ENCODE peak calls at places on chromosomes 12 and 14, in four cellular contexts. One of them, this sample, is unnamed.

GRCh38 chr12:47190271-47190750 is 110.6 kb upstream of the AMIGO2 start:
- DNase-seq in H1: no peak
- DNase-seq in IMR-90: peak
- DNase-seq in H9: no peak
- DNase-seq in this sample: peak

GRCh38 chr14:95353664-95354063 is 34.0 kb upstream of the CLMN start:
- DNase-seq in H1: no peak
- DNase-seq in IMR-90: no peak
- DNase-seq in H9: no peak
- DNase-seq in this sample: no peak

GRCh38 chr12:51793201-51793600 is 55.3 kb downstream of the FIGNL2 start:
- DNase-seq in H1: no peak
- DNase-seq in IMR-90: peak
- DNase-seq in H9: no peak
- DNase-seq in this sample: no peak

GRCh38 chr12:33605776-33606175 is 166.2 kb upstream of the SYT10 start:
- DNase-seq in H1: no peak
- DNase-seq in IMR-90: no peak
- DNase-seq in H9: no peak
- DNase-seq in this sample: peak

GRCh38 chr12:118361889-118362288 is 10.8 kb downstream of the TAOK3 start:
- DNase-seq in H1: no peak
- DNase-seq in IMR-90: no peak
- DNase-seq in H9: no peak
- DNase-seq in this sample: no peak

GRCh38 chr12:116691205-116691604 is 46.7 kb downstream of the SPRING1 start:
- DNase-seq in H1: no peak
- DNase-seq in IMR-90: no peak
- DNase-seq in H9: no peak
- DNase-seq in this sample: no peak

GRCh38 chr14:69997849-69998248 is 118.6 kb downstream of the SMOC1 start:
- DNase-seq in H1: no peak
- DNase-seq in IMR-90: peak
- DNase-seq in H9: no peak
- DNase-seq in this sample: no peak

GRCh38 chr14:95835331-95835730 is 41.3 kb upstream of the TUNAR start:
- DNase-seq in H1: no peak
- DNase-seq in IMR-90: peak
- DNase-seq in H9: no peak
- DNase-seq in this sample: peak

GRCh38 chr14:95573313-95573712 is 38.5 kb downstream of the GLRX5 start:
- DNase-seq in H1: no peak
- DNase-seq in IMR-90: no peak
- DNase-seq in H9: no peak
- DNase-seq in this sample: no peak

GRCh38 chr12:774051-774614 is 21.8 kb downstream of the WNK1 start:
- DNase-seq in H1: no peak
- DNase-seq in IMR-90: no peak
- DNase-seq in H9: no peak
- DNase-seq in this sample: peak

GRCh38 chr12:52699373-52699772 is 4.0 kb downstream of the KRT77 start:
- DNase-seq in H1: no peak
- DNase-seq in IMR-90: no peak
- DNase-seq in H9: no peak
- DNase-seq in this sample: no peak

GRCh38 chr12:68359669-68360068 is 27.5 kb upstream of the MDM1 start:
- DNase-seq in H1: no peak
- DNase-seq in IMR-90: no peak
- DNase-seq in H9: no peak
- DNase-seq in this sample: no peak

GRCh38 chr14:29925106-29925722 is 2.4 kb downstream of the PRKD1 start:
- DNase-seq in H1: no peak
- DNase-seq in IMR-90: peak
- DNase-seq in H9: peak
- DNase-seq in this sample: peak

GRCh38 chr14:50620341-50620740 is 47.8 kb downstream of the SAV1 start:
- DNase-seq in H1: no peak
- DNase-seq in IMR-90: peak
- DNase-seq in H9: no peak
- DNase-seq in this sample: no peak

GRCh38 chr12:116924558-116925453 is 14.1 kb downstream of the FBXW8 start:
- DNase-seq in H1: no peak
- DNase-seq in IMR-90: peak
- DNase-seq in H9: peak
- DNase-seq in this sample: peak

GRCh38 chr14:30143617-30144016 is 216.0 kb upstream of the PRKD1 start:
- DNase-seq in H1: no peak
- DNase-seq in IMR-90: peak
- DNase-seq in H9: no peak
- DNase-seq in this sample: no peak

GRCh38 chr14:30849983-30850382 is 24.4 kb upstream of the COCH start:
- DNase-seq in H1: no peak
- DNase-seq in IMR-90: no peak
- DNase-seq in H9: no peak
- DNase-seq in this sample: no peak

GRCh38 chr14:33287204-33287603 is 348.5 kb downstream of the NPAS3 start:
- DNase-seq in H1: no peak
- DNase-seq in IMR-90: no peak
- DNase-seq in H9: no peak
- DNase-seq in this sample: no peak

GRCh38 chr14:24692382-24693352 is 58.7 kb upstream of the GZMB start:
- DNase-seq in H1: no peak
- DNase-seq in IMR-90: no peak
- DNase-seq in H9: no peak
- DNase-seq in this sample: peak

GRCh38 chr14:91708795-91709194 is 23.1 kb downstream of the CATSPERB start:
- DNase-seq in H1: no peak
- DNase-seq in IMR-90: no peak
- DNase-seq in H9: no peak
- DNase-seq in this sample: no peak

GRCh38 chr12:127334924-127335644 is 931.9 kb upstream of the TMEM132C start:
- DNase-seq in H1: no peak
- DNase-seq in IMR-90: no peak
- DNase-seq in H9: no peak
- DNase-seq in this sample: peak

GRCh38 chr12:89469361-89469760 is 55.2 kb downstream of the GALNT4 start:
- DNase-seq in H1: no peak
- DNase-seq in IMR-90: peak
- DNase-seq in H9: no peak
- DNase-seq in this sample: no peak

GRCh38 chr12:99915251-99916082 is 69.3 kb downstream of the ANKS1B start:
- DNase-seq in H1: no peak
- DNase-seq in IMR-90: peak
- DNase-seq in H9: no peak
- DNase-seq in this sample: no peak

GRCh38 chr12:77940011-77940423 is 109.3 kb downstream of the NAV3 start:
- DNase-seq in H1: peak
- DNase-seq in IMR-90: peak
- DNase-seq in H9: peak
- DNase-seq in this sample: peak

GRCh38 chr14:71675126-71675901 is 256.9 kb upstream of the RGS6 start:
- DNase-seq in H1: peak
- DNase-seq in IMR-90: no peak
- DNase-seq in H9: peak
- DNase-seq in this sample: peak

GRCh38 chr14:93183596-93184317 is 940 bp downstream of the MOAP1 start:
- DNase-seq in H1: no peak
- DNase-seq in IMR-90: no peak
- DNase-seq in H9: no peak
- DNase-seq in this sample: no peak

GRCh38 chr14:92633274-92633616 is 115.2 kb downstream of the LGMN start:
- DNase-seq in H1: no peak
- DNase-seq in IMR-90: no peak
- DNase-seq in H9: no peak
- DNase-seq in this sample: no peak

GRCh38 chr14:68806526-68807147 is 13.8 kb upstream of the ZFP36L1 start:
- DNase-seq in H1: no peak
- DNase-seq in IMR-90: no peak
- DNase-seq in H9: no peak
- DNase-seq in this sample: no peak

GRCh38 chr12:128266559-128267245 is at the start of gene TMEM132C:
- DNase-seq in H1: no peak
- DNase-seq in IMR-90: no peak
- DNase-seq in H9: peak
- DNase-seq in this sample: peak

GRCh38 chr12:22459872-22460490 is 84.4 kb downstream of the C2CD5 start:
- DNase-seq in H1: no peak
- DNase-seq in IMR-90: peak
- DNase-seq in H9: no peak
- DNase-seq in this sample: peak

GRCh38 chr12:83575326-83575725 is 888.6 kb downstream of the TMTC2 start:
- DNase-seq in H1: no peak
- DNase-seq in IMR-90: no peak
- DNase-seq in H9: no peak
- DNase-seq in this sample: no peak

GRCh38 chr12:95385646-95386045 is 88.3 kb upstream of the METAP2 start:
- DNase-seq in H1: no peak
- DNase-seq in IMR-90: peak
- DNase-seq in H9: no peak
- DNase-seq in this sample: no peak
- H3K56ac ChIP-seq in H1: no peak
- H3K56ac ChIP-seq in IMR-90: no peak
- H3K56ac ChIP-seq in H9: no peak
- H3K56ac ChIP-seq in this sample: no peak

GRCh38 chr14:44448816-44449411 is 58.2 kb downstream of the FSCB start:
- DNase-seq in H1: no peak
- DNase-seq in IMR-90: no peak
- DNase-seq in H9: no peak
- DNase-seq in this sample: peak
- H3K56ac ChIP-seq in H1: no peak
- H3K56ac ChIP-seq in IMR-90: no peak
- H3K56ac ChIP-seq in H9: no peak
- H3K56ac ChIP-seq in this sample: no peak

DNA sequence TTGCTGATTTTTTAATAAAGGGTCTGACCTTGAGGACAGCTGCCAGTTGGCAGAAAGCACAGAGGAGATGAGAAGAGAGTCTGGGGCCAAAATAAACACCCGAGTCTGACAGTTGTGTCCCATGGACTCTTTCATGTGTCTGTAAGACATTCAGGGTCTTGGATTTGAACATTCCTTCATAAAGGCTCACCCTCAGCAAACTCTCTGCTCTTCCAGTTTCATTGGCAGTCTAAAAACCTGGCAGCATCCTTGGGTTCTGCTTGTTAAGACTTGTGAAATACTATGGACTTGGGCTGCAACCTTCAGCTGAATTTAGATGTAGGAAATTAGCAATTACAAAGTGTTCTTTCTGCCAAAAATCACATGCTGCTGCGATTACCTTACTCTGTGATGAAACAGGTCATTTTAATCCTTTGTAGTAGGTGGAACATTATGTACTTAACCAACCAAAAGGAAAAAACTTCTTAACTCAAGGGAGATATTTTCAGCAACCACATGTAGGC is 32.0 kb upstream of the LMNTD1 start:
- DNase-seq in H1: no peak
- DNase-seq in IMR-90: peak
- DNase-seq in H9: no peak
- DNase-seq in this sample: no peak
- H3K56ac ChIP-seq in H1: no peak
- H3K56ac ChIP-seq in IMR-90: no peak
- H3K56ac ChIP-seq in H9: no peak
- H3K56ac ChIP-seq in this sample: no peak

GRCh38 chr12:9960613-9961012 is 10.6 kb upstream of the CLEC12A start:
- DNase-seq in H1: no peak
- DNase-seq in IMR-90: no peak
- DNase-seq in H9: no peak
- DNase-seq in this sample: no peak
- H3K56ac ChIP-seq in H1: no peak
- H3K56ac ChIP-seq in IMR-90: no peak
- H3K56ac ChIP-seq in H9: no peak
- H3K56ac ChIP-seq in this sample: no peak

GRCh38 chr14:59849371-59850130 is 21.0 kb downstream of the RTN1 start:
- DNase-seq in H1: no peak
- DNase-seq in IMR-90: no peak
- DNase-seq in H9: no peak
- DNase-seq in this sample: no peak
- H3K56ac ChIP-seq in H1: no peak
- H3K56ac ChIP-seq in IMR-90: no peak
- H3K56ac ChIP-seq in H9: no peak
- H3K56ac ChIP-seq in this sample: no peak

DNA sequence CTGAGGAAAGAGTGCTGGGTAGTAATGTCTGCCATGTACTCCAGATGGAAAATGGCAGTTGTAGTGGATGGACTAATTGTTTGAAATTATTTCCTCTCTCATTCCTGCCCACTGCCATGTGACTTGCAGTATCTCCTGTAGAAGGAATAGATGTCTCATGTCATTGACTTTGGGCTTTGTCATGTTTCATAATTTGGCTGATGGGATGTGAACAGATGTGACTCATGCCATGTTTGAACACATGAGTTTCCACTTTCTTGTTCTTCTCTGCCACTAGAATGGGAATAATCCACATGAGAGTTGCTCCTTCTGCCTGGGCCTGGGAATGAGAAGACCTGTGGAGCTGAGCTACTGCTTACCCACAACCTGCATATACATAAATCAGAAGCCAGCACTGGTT is 2.4 kb upstream of the CALCOCO1 start:
- DNase-seq in H1: no peak
- DNase-seq in IMR-90: no peak
- DNase-seq in H9: no peak
- DNase-seq in this sample: no peak
- H3K56ac ChIP-seq in H1: no peak
- H3K56ac ChIP-seq in IMR-90: no peak
- H3K56ac ChIP-seq in H9: no peak
- H3K56ac ChIP-seq in this sample: no peak

GRCh38 chr14:55540847-55541773 is 38.9 kb upstream of the KTN1 start:
- DNase-seq in H1: no peak
- DNase-seq in IMR-90: peak
- DNase-seq in H9: no peak
- DNase-seq in this sample: no peak

GRCh38 chr14:55536208-55536708 is 43.7 kb upstream of the KTN1 start:
- DNase-seq in H1: no peak
- DNase-seq in IMR-90: no peak
- DNase-seq in H9: no peak
- DNase-seq in this sample: peak

GRCh38 chr14:55539975-55540374 is 40.0 kb upstream of the KTN1 start:
- DNase-seq in H1: no peak
- DNase-seq in IMR-90: no peak
- DNase-seq in H9: no peak
- DNase-seq in this sample: no peak

GRCh38 chr14:55535521-55536207 is 44.3 kb upstream of the KTN1 start:
- DNase-seq in H1: no peak
- DNase-seq in IMR-90: peak
- DNase-seq in H9: no peak
- DNase-seq in this sample: peak

GRCh38 chr14:55537782-55538181 is 42.2 kb upstream of the KTN1 start:
- DNase-seq in H1: no peak
- DNase-seq in IMR-90: no peak
- DNase-seq in H9: no peak
- DNase-seq in this sample: no peak
- H3K56ac ChIP-seq in H1: no peak
- H3K56ac ChIP-seq in IMR-90: no peak
- H3K56ac ChIP-seq in H9: no peak
- H3K56ac ChIP-seq in this sample: no peak

GRCh38 chr12:6193853-6194815 is 6.1 kb upstream of the CD9 start:
- DNase-seq in H1: no peak
- DNase-seq in IMR-90: peak
- DNase-seq in H9: peak
- DNase-seq in this sample: peak
- H3K56ac ChIP-seq in H1: no peak
- H3K56ac ChIP-seq in IMR-90: no peak
- H3K56ac ChIP-seq in H9: no peak
- H3K56ac ChIP-seq in this sample: peak